ENCODE peak calls at places on chromosomes 2 and 18, in six cellular contexts. One of them, this sample, is unnamed.

GRCh38 chr2:217248312-217248935 is 388.6 kb upstream of the TNP1 start:
- DNase-seq in astrocyte of the spinal cord: peak
- DNase-seq in endodermal cell: peak
- DNase-seq in adrenal gland: no peak
- DNase-seq in AG10803: peak
- DNase-seq in thoracic aorta: no peak
- DNase-seq in this sample: peak

GRCh38 chr2:115946891-115947290 is 1504.5 kb downstream of the DPP10 start:
- DNase-seq in astrocyte of the spinal cord: no peak
- DNase-seq in endodermal cell: no peak
- DNase-seq in adrenal gland: no peak
- DNase-seq in AG10803: no peak
- DNase-seq in thoracic aorta: no peak
- DNase-seq in this sample: no peak

GRCh38 chr2:182862003-182862402 is 4.4 kb downstream of the FRZB start:
- DNase-seq in astrocyte of the spinal cord: no peak
- DNase-seq in endodermal cell: no peak
- DNase-seq in adrenal gland: no peak
- DNase-seq in AG10803: no peak
- DNase-seq in thoracic aorta: peak
- DNase-seq in this sample: no peak

GRCh38 chr2:39228413-39229209 is 15.2 kb downstream of the CDKL4 start:
- DNase-seq in astrocyte of the spinal cord: no peak
- DNase-seq in endodermal cell: peak
- DNase-seq in adrenal gland: no peak
- DNase-seq in AG10803: peak
- DNase-seq in thoracic aorta: no peak
- DNase-seq in this sample: no peak

GRCh38 chr18:9861933-9862332 is 23.8 kb upstream of the TXNDC2 start:
- DNase-seq in astrocyte of the spinal cord: no peak
- DNase-seq in endodermal cell: no peak
- DNase-seq in adrenal gland: no peak
- DNase-seq in AG10803: no peak
- DNase-seq in thoracic aorta: no peak
- DNase-seq in this sample: no peak

GRCh38 chr2:9215680-9216079 is 9.1 kb downstream of the ASAP2 start:
- DNase-seq in astrocyte of the spinal cord: peak
- DNase-seq in endodermal cell: no peak
- DNase-seq in adrenal gland: no peak
- DNase-seq in AG10803: no peak
- DNase-seq in thoracic aorta: no peak
- DNase-seq in this sample: no peak

GRCh38 chr2:26235089-26235488 is 9.3 kb downstream of the HADHA start:
- DNase-seq in astrocyte of the spinal cord: no peak
- DNase-seq in endodermal cell: no peak
- DNase-seq in adrenal gland: no peak
- DNase-seq in AG10803: no peak
- DNase-seq in thoracic aorta: no peak
- DNase-seq in this sample: no peak

GRCh38 chr2:100529176-100529575 is 33.6 kb upstream of the PDCL3 start:
- DNase-seq in astrocyte of the spinal cord: no peak
- DNase-seq in endodermal cell: no peak
- DNase-seq in adrenal gland: no peak
- DNase-seq in AG10803: no peak
- DNase-seq in thoracic aorta: no peak
- DNase-seq in this sample: no peak

GRCh38 chr2:193103064-193103463 is 908.3 kb upstream of the TMEFF2 start:
- DNase-seq in astrocyte of the spinal cord: peak
- DNase-seq in endodermal cell: no peak
- DNase-seq in adrenal gland: no peak
- DNase-seq in AG10803: no peak
- DNase-seq in thoracic aorta: no peak
- DNase-seq in this sample: no peak

GRCh38 chr18:5197032-5197434 is at the start of gene AKAIN1:
- DNase-seq in astrocyte of the spinal cord: peak
- DNase-seq in endodermal cell: peak
- DNase-seq in adrenal gland: peak
- DNase-seq in AG10803: peak
- DNase-seq in thoracic aorta: no peak
- DNase-seq in this sample: peak

GRCh38 chr18:37207343-37207742 is 358.3 kb downstream of the CELF4 start:
- DNase-seq in astrocyte of the spinal cord: no peak
- DNase-seq in endodermal cell: no peak
- DNase-seq in adrenal gland: no peak
- DNase-seq in AG10803: no peak
- DNase-seq in thoracic aorta: no peak
- DNase-seq in this sample: no peak

GRCh38 chr18:76380791-76381405 is 114.1 kb downstream of the ZNF516 start:
- DNase-seq in astrocyte of the spinal cord: no peak
- DNase-seq in endodermal cell: peak
- DNase-seq in adrenal gland: no peak
- DNase-seq in AG10803: no peak
- DNase-seq in thoracic aorta: no peak
- DNase-seq in this sample: no peak

GRCh38 chr18:64245461-64245860 is 96.6 kb upstream of the LINC00305 start:
- DNase-seq in astrocyte of the spinal cord: no peak
- DNase-seq in endodermal cell: no peak
- DNase-seq in adrenal gland: no peak
- DNase-seq in AG10803: no peak
- DNase-seq in thoracic aorta: no peak
- DNase-seq in this sample: no peak

GRCh38 chr18:27824841-27825720 is 351.8 kb downstream of the CDH2 start:
- DNase-seq in astrocyte of the spinal cord: no peak
- DNase-seq in endodermal cell: no peak
- DNase-seq in adrenal gland: no peak
- DNase-seq in AG10803: no peak
- DNase-seq in thoracic aorta: no peak
- DNase-seq in this sample: no peak

GRCh38 chr2:14454102-14454676 is 178.3 kb upstream of the LRATD1 start:
- DNase-seq in astrocyte of the spinal cord: no peak
- DNase-seq in endodermal cell: peak
- DNase-seq in adrenal gland: no peak
- DNase-seq in AG10803: no peak
- DNase-seq in thoracic aorta: no peak
- DNase-seq in this sample: no peak

GRCh38 chr2:59236723-59237122 is 995.6 kb upstream of the FANCL start:
- DNase-seq in astrocyte of the spinal cord: no peak
- DNase-seq in endodermal cell: no peak
- DNase-seq in adrenal gland: no peak
- DNase-seq in AG10803: peak
- DNase-seq in thoracic aorta: no peak
- DNase-seq in this sample: peak

GRCh38 chr2:187486241-187486640 is 38.2 kb upstream of the CALCRL start:
- DNase-seq in astrocyte of the spinal cord: no peak
- DNase-seq in endodermal cell: no peak
- DNase-seq in adrenal gland: no peak
- DNase-seq in AG10803: no peak
- DNase-seq in thoracic aorta: no peak
- DNase-seq in this sample: no peak

DNA sequence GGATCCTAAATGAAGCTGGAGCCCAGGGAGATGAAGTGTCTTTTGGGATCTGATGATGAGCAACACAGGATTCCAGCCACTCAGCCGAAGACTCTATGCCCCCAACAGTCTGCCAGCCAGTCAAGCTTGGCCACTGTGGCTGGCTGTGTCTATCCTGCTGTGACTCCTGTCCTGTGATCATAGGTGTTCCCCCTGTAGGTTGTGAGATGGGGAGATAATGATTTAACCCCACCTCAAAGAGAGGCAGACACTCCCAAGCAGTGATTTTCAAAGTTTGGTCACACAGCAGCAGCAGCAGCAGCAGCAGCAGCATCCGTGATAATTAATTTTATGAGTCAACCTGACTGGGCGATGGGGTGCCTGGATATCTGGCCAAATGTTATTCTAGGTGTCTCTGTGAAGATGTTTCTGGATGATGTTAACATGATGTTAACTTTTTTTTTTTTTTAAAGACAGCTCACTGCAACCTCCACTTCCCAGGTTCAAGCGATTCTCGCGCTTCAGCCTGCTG is 21.4 kb upstream of the RHOB start:
- DNase-seq in astrocyte of the spinal cord: peak
- DNase-seq in endodermal cell: no peak
- DNase-seq in adrenal gland: peak
- DNase-seq in AG10803: no peak
- DNase-seq in thoracic aorta: no peak
- DNase-seq in this sample: no peak
- H3K4me3 ChIP-seq in astrocyte of the spinal cord: no peak
- H3K4me3 ChIP-seq in endodermal cell: no peak
- H3K4me3 ChIP-seq in adrenal gland: no peak
- H3K4me3 ChIP-seq in AG10803: no peak
- H3K4me3 ChIP-seq in thoracic aorta: no peak
- H3K4me3 ChIP-seq in this sample: no peak

GRCh38 chr2:64651590-64651989 is 2.1 kb downstream of the SERTAD2 start:
- DNase-seq in astrocyte of the spinal cord: no peak
- DNase-seq in endodermal cell: no peak
- DNase-seq in adrenal gland: no peak
- DNase-seq in AG10803: no peak
- DNase-seq in thoracic aorta: no peak
- DNase-seq in this sample: no peak

GRCh38 chr2:64650257-64650656 is 3.5 kb downstream of the SERTAD2 start:
- DNase-seq in astrocyte of the spinal cord: no peak
- DNase-seq in endodermal cell: no peak
- DNase-seq in adrenal gland: no peak
- DNase-seq in AG10803: no peak
- DNase-seq in thoracic aorta: no peak
- DNase-seq in this sample: no peak

GRCh38 chr2:64650722-64651338 is 2.9 kb downstream of the SERTAD2 start:
- DNase-seq in astrocyte of the spinal cord: no peak
- DNase-seq in endodermal cell: no peak
- DNase-seq in adrenal gland: no peak
- DNase-seq in AG10803: no peak
- DNase-seq in thoracic aorta: no peak
- DNase-seq in this sample: no peak

GRCh38 chr2:64649626-64650025 is 4.1 kb downstream of the SERTAD2 start:
- DNase-seq in astrocyte of the spinal cord: no peak
- DNase-seq in endodermal cell: no peak
- DNase-seq in adrenal gland: no peak
- DNase-seq in AG10803: no peak
- DNase-seq in thoracic aorta: no peak
- DNase-seq in this sample: no peak

DNA sequence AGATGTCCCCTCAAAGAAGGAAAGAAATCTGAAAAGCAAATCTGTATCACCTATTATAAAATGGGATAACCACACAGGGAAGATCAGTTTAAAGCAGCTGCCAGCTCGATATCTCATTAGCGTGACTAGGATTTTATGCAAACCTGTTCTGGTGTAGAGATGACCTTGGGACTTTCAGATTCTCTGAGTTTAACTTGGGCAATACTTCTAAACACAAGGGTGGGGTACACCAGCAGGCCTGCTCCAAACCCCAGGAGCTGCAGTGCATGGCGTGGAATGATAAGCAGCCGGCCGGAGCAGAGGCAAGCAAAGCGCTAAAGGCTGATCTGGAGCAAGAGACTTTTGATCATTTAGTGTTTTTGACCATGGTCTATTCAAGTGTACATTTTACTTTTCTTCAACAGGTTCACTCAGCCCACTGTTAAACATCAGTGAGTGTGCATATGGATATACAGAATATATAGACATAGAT is 4.7 kb downstream of the SERTAD2 start:
- DNase-seq in astrocyte of the spinal cord: no peak
- DNase-seq in endodermal cell: no peak
- DNase-seq in adrenal gland: no peak
- DNase-seq in AG10803: no peak
- DNase-seq in thoracic aorta: no peak
- DNase-seq in this sample: no peak
- TF ChIP-seq CTCF in astrocyte of the spinal cord: no peak
- TF ChIP-seq CTCF in endodermal cell: no peak
- TF ChIP-seq CTCF in adrenal gland: no peak
- TF ChIP-seq CTCF in AG10803: no peak
- TF ChIP-seq CTCF in thoracic aorta: no peak
- TF ChIP-seq CTCF in this sample: no peak

GRCh38 chr2:41720702-41721344 is 327.0 kb upstream of the PKDCC start:
- DNase-seq in astrocyte of the spinal cord: peak
- DNase-seq in endodermal cell: no peak
- DNase-seq in adrenal gland: no peak
- DNase-seq in AG10803: peak
- DNase-seq in thoracic aorta: no peak
- DNase-seq in this sample: peak
- H3K4me3 ChIP-seq in astrocyte of the spinal cord: no peak
- H3K4me3 ChIP-seq in endodermal cell: no peak
- H3K4me3 ChIP-seq in adrenal gland: no peak
- H3K4me3 ChIP-seq in AG10803: no peak
- H3K4me3 ChIP-seq in thoracic aorta: peak
- H3K4me3 ChIP-seq in this sample: no peak

GRCh38 chr2:211745295-211746097 is 793.1 kb downstream of the ERBB4 start:
- DNase-seq in astrocyte of the spinal cord: peak
- DNase-seq in endodermal cell: peak
- DNase-seq in adrenal gland: peak
- DNase-seq in AG10803: peak
- DNase-seq in thoracic aorta: no peak
- DNase-seq in this sample: peak
- TF ChIP-seq CTCF in astrocyte of the spinal cord: peak
- TF ChIP-seq CTCF in endodermal cell: peak
- TF ChIP-seq CTCF in adrenal gland: peak
- TF ChIP-seq CTCF in AG10803: peak
- TF ChIP-seq CTCF in thoracic aorta: peak
- TF ChIP-seq CTCF in this sample: peak

GRCh38 chr2:231200805-231201474 is 2.5 kb downstream of the ARMC9 start:
- DNase-seq in astrocyte of the spinal cord: peak
- DNase-seq in endodermal cell: no peak
- DNase-seq in adrenal gland: no peak
- DNase-seq in AG10803: peak
- DNase-seq in thoracic aorta: no peak
- DNase-seq in this sample: peak
- H3K4me3 ChIP-seq in astrocyte of the spinal cord: no peak
- H3K4me3 ChIP-seq in endodermal cell: no peak
- H3K4me3 ChIP-seq in adrenal gland: no peak
- H3K4me3 ChIP-seq in AG10803: peak
- H3K4me3 ChIP-seq in thoracic aorta: peak
- H3K4me3 ChIP-seq in this sample: peak

DNA sequence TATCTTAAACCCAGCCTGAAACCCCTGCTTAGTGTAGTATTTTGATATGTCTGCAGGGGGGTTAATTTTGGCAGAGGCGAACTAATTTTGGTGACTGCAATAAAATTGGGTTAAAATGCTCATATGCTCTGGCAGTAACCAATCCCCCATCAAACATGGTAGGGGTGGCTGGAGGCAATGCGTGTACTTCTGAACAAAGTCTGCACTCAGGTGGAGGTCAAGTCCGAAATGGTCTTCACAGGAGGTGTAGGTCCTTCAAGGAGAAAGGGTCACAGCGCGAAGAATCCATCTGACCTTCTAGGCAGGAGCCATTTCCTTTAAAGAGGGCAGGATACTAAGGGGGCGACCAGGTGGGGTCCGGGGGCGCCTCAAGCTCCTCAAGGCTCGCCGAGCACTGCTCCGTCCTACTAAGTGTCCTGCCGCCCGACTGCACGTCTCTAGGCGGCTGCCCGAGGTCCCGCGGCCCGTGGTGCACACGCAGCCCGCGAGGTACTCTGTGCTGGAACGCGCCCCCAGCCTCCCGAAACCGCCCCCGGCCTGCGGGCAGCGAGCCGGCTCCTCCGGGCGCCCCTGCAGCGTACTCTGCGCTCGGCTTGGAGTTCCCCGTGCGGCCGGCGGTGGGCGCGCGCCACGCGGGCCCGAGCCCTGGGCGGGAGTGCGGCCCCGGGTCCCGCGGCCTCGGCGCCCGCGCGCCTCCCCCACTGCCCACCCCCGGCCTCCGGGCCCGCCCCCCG is 1.7 kb upstream of the LDLRAD4 start:
- DNase-seq in astrocyte of the spinal cord: no peak
- DNase-seq in endodermal cell: peak
- DNase-seq in adrenal gland: peak
- DNase-seq in AG10803: no peak
- DNase-seq in thoracic aorta: no peak
- DNase-seq in this sample: no peak
- TF ChIP-seq CTCF in astrocyte of the spinal cord: peak
- TF ChIP-seq CTCF in endodermal cell: peak
- TF ChIP-seq CTCF in adrenal gland: peak
- TF ChIP-seq CTCF in AG10803: no peak
- TF ChIP-seq CTCF in thoracic aorta: peak
- TF ChIP-seq CTCF in this sample: no peak

GRCh38 chr2:25078171-25079049 is 36.5 kb downstream of the EFR3B start:
- DNase-seq in astrocyte of the spinal cord: peak
- DNase-seq in endodermal cell: peak
- DNase-seq in adrenal gland: no peak
- DNase-seq in AG10803: peak
- DNase-seq in thoracic aorta: no peak
- DNase-seq in this sample: peak
- H3K4me3 ChIP-seq in astrocyte of the spinal cord: no peak
- H3K4me3 ChIP-seq in endodermal cell: no peak
- H3K4me3 ChIP-seq in adrenal gland: no peak
- H3K4me3 ChIP-seq in AG10803: no peak
- H3K4me3 ChIP-seq in thoracic aorta: no peak
- H3K4me3 ChIP-seq in this sample: no peak